ENCODE peak calls at places on chromosome X, in ten cellular contexts. K is HT1080, M is ovary, R is pons, V is mesothelial cell of epicardium, A is NCI-H460, Y is PC-9, P is cardiac septum, X is astrocyte of the cerebellum, C is B cell. I is an unnamed sample.

GRCh38 chrX:150649096-150649870 is 43.9 kb upstream of the MTMR1 start:
- DNase-seq in M (peak; percentile 74), C (no peak), V (no peak), A (no peak), P (no peak), Y (no peak), R (peak; percentile 34), K (no peak), X (no peak), I (no peak)

GRCh38 chrX:41302293-41302868 is 31.6 kb upstream of the DDX3X start:
- DNase-seq in K (no peak), P (no peak), C (no peak), M (no peak), Y (peak; percentile 75), X (no peak), V (no peak), A (no peak), R (no peak), I (no peak)

GRCh38 chrX:129617420-129617819 is 37.3 kb downstream of the APLN start:
- DNase-seq in Y (no peak), P (no peak), V (no peak), M (no peak), K (no peak), A (no peak), X (no peak), R (no peak), C (no peak), I (no peak)

GRCh38 chrX:154529206-154529612 is 13.2 kb upstream of the FAM3A start:
- DNase-seq in P (no peak), C (no peak), V (no peak), M (no peak), X (no peak), K (no peak), A (no peak), Y (peak; percentile 52), R (no peak), I (no peak)

GRCh38 chrX:148271263-148271662 is 229.2 kb upstream of the AFF2 start:
- DNase-seq in Y (no peak), K (no peak), A (no peak), X (no peak), P (no peak), M (no peak), C (no peak), V (no peak), R (no peak), I (no peak)

GRCh38 chrX:120559799-120560198 is 963 bp downstream of the CUL4B start:
- DNase-seq in P (no peak), M (no peak), K (no peak), R (peak; percentile 28), V (no peak), C (peak; percentile 3), X (no peak), A (no peak), Y (peak; percentile 59), I (no peak)

GRCh38 chrX:57771689-57772088 is 91.6 kb upstream of the NLRP2B start:
- DNase-seq in R (no peak), M (no peak), P (no peak), K (peak; percentile 3), C (no peak), Y (no peak), V (no peak), X (no peak), A (no peak), I (no peak)

GRCh38 chrX:46758163-46758955 is 559 bp downstream of the SLC9A7 start:
- DNase-seq in K (peak; percentile 13), M (no peak), C (no peak), P (no peak), V (no peak), A (no peak), Y (no peak), R (no peak), X (no peak), I (no peak)

GRCh38 chrX:25976683-25977310 is 161.3 kb upstream of the MAGEB18 start:
- DNase-seq in P (no peak), Y (no peak), A (no peak), R (no peak), X (no peak), K (no peak), C (no peak), V (no peak), M (no peak), I (no peak)

GRCh38 chrX:138890491-138890890 is 179.0 kb upstream of the FGF13 start:
- DNase-seq in P (no peak), A (no peak), V (no peak), Y (no peak), C (no peak), K (no peak), M (no peak), R (no peak), X (no peak), I (no peak)

GRCh38 chrX:9953396-9953795 is 13.8 kb upstream of the CLDN34 start:
- DNase-seq in R (no peak), K (no peak), C (peak; percentile 8), V (no peak), P (no peak), M (no peak), X (no peak), A (no peak), Y (no peak), I (no peak)

GRCh38 chrX:11431833-11432232 is 138.6 kb downstream of the AMELX start:
- DNase-seq in V (no peak), K (no peak), C (no peak), Y (no peak), A (no peak), X (no peak), P (no peak), M (no peak), R (no peak), I (no peak)

GRCh38 chrX:37922926-37923325 is 75.6 kb upstream of the DYNLT3 start:
- DNase-seq in P (no peak), X (no peak), K (no peak), A (no peak), M (no peak), R (no peak), V (no peak), Y (no peak), C (no peak), I (no peak)

GRCh38 chrX:16953606-16954211 is 7.3 kb downstream of the REPS2 start:
- DNase-seq in K (peak; percentile 69), X (no peak), V (no peak), C (no peak), R (no peak), Y (peak; percentile 84), M (no peak), P (no peak), A (no peak), I (no peak)

GRCh38 chrX:118627084-118627758 is 100.2 kb upstream of the IL13RA1 start:
- DNase-seq in A (peak; percentile 11), X (no peak), V (no peak), C (no peak), P (no peak), M (no peak), Y (peak; percentile 46), K (no peak), R (no peak), I (no peak)

GRCh38 chrX:13223868-13224555 is 95.8 kb downstream of the ATXN3L start:
- DNase-seq in V (no peak), P (no peak), X (peak; percentile 88), Y (peak; percentile 89), A (peak; percentile 14), C (no peak), R (peak; percentile 1), K (peak; percentile 97), M (no peak), I (no peak)

GRCh38 chrX:37000140-37000539 is 8.0 kb upstream of the FAM47C start:
- DNase-seq in V (no peak), R (no peak), K (no peak), A (no peak), P (no peak), X (no peak), C (no peak), M (no peak), Y (no peak), I (no peak)

GRCh38 chrX:18984381-18985185 is 669 bp upstream of the PHKA2 start:
- DNase-seq in C (peak; percentile 91), P (peak; percentile 91), K (peak; percentile 69), M (peak; percentile 83), R (peak; percentile 72), Y (peak; percentile 72), A (peak; percentile 76), X (no peak), V (peak; percentile 53), I (peak; percentile 94)

GRCh38 chrX:130594453-130594916 is 192.7 kb downstream of the RBMX2 start:
- DNase-seq in Y (no peak), A (no peak), V (no peak), M (no peak), R (peak; percentile 70), X (no peak), C (no peak), P (no peak), K (no peak), I (no peak)

GRCh38 chrX:3518870-3519269 is 172.4 kb upstream of the MXRA5 start:
- DNase-seq in Y (peak; percentile 53), R (peak; percentile 1), V (no peak), X (peak; percentile 39), K (peak; percentile 87), M (no peak), P (peak; percentile 77), A (peak; percentile 53), C (no peak), I (no peak)

GRCh38 chrX:121254336-121254735 is 206.9 kb downstream of the GLUD2 start:
- DNase-seq in Y (no peak), K (no peak), X (no peak), A (no peak), C (no peak), P (no peak), M (no peak), R (no peak), V (no peak), I (no peak)

GRCh38 chrX:3280706-3281105 is 65.7 kb downstream of the MXRA5 start:
- DNase-seq in K (no peak), Y (no peak), X (no peak), A (no peak), M (no peak), C (no peak), P (no peak), V (no peak), R (no peak), I (no peak)

GRCh38 chrX:103440621-103441020 is 64.3 kb downstream of the BEX3 start:
- DNase-seq in C (no peak), A (no peak), Y (no peak), R (no peak), X (peak; percentile 50), K (no peak), P (no peak), M (no peak), V (no peak), I (no peak)

GRCh38 chrX:64206556-64207162 is 1.2 kb upstream of the AMER1 start:
- DNase-seq in K (no peak), A (no peak), C (no peak), X (no peak), R (no peak), M (peak; percentile 47), Y (peak; percentile 39), V (no peak), P (no peak), I (no peak)

I was measured in mesenteric fat pad.